ENCODE peak calls at places on chromosomes 6 and 20, in six cellular contexts. L, D, T, B, J and G are unnamed samples.
A peak's percentile ranks its signal among the peaks of the same experiment; 100 is the strongest.

GRCh38 chr6:110625883-110626282 is 149.5 kb upstream of the SLC22A16 start:
- DNase-seq in L (no peak), D (no peak), T (no peak), B (no peak), J (no peak), G (no peak)

GRCh38 chr6:13463941-13464340 is 23.5 kb downstream of the GFOD1 start:
- DNase-seq in L (no peak), D (no peak), T (no peak), B (no peak), J (no peak), G (no peak)

GRCh38 chr6:156102129-156102528 is 646.5 kb upstream of the NOX3 start:
- DNase-seq in L (no peak), D (no peak), T (peak; percentile 30), B (no peak), J (no peak), G (no peak)

GRCh38 chr6:135703621-135704020 is 147.9 kb upstream of the PDE7B start:
- DNase-seq in L (no peak), D (no peak), T (no peak), B (no peak), J (no peak), G (peak; percentile 43)

GRCh38 chr6:166258854-166259276 is 49.3 kb downstream of the PRR18 start:
- DNase-seq in L (peak; percentile 52), D (peak; percentile 60), T (no peak), B (no peak), J (peak; percentile 89), G (no peak)

GRCh38 chr20:2866236-2866635 is 7.0 kb upstream of the PTPRA start:
- DNase-seq in L (no peak), D (no peak), T (no peak), B (no peak), J (no peak), G (no peak)

GRCh38 chr20:50188879-50189680 is 1.6 kb upstream of the CEBPB start:
- DNase-seq in L (peak; percentile 77), D (no peak), T (no peak), B (peak; percentile 55), J (peak; percentile 84), G (no peak)

GRCh38 chr6:126773122-126773805 is 345.2 kb upstream of the RSPO3 start:
- DNase-seq in L (peak; percentile 18), D (no peak), T (no peak), B (no peak), J (no peak), G (peak; percentile 27)

GRCh38 chr20:44771172-44771535 is 25.5 kb downstream of the KCNK15 start:
- DNase-seq in L (no peak), D (no peak), T (no peak), B (no peak), J (peak; percentile 48), G (no peak)

GRCh38 chr20:5910192-5910591 is 40.1 kb downstream of the TRMT6 start:
- DNase-seq in L (no peak), D (no peak), T (no peak), B (no peak), J (no peak), G (no peak)

GRCh38 chr6:117448011-117448410 is 22.3 kb upstream of the ROS1 start:
- DNase-seq in L (no peak), D (no peak), T (no peak), B (no peak), J (no peak), G (no peak)

GRCh38 chr6:35611235-35611634 is 77.5 kb downstream of the FKBP5 start:
- DNase-seq in L (no peak), D (no peak), T (no peak), B (no peak), J (no peak), G (peak; percentile 81)

GRCh38 chr6:56760842-56761241 is 118.2 kb upstream of the DST start:
- DNase-seq in L (no peak), D (no peak), T (no peak), B (no peak), J (no peak), G (no peak)

GRCh38 chr6:33095681-33096080 is 19.9 kb downstream of the HLA-DPB1 start:
- DNase-seq in L (no peak), D (no peak), T (no peak), B (no peak), J (no peak), G (no peak)

GRCh38 chr20:58459058-58459743 is 56.0 kb downstream of the APCDD1L start:
- DNase-seq in L (no peak), D (no peak), T (no peak), B (no peak), J (no peak), G (no peak)

GRCh38 chr6:24910331-24910849 is 25.4 kb downstream of the RIPOR2 start:
- DNase-seq in L (no peak), D (no peak), T (no peak), B (peak; percentile 28), J (peak; percentile 85), G (peak; percentile 33)

GRCh38 chr6:24908555-24908954 is 27.2 kb downstream of the RIPOR2 start:
- DNase-seq in L (no peak), D (no peak), T (no peak), B (no peak), J (no peak), G (no peak)

GRCh38 chr6:24910850-24911712 is 24.7 kb downstream of the RIPOR2 start:
- DNase-seq in L (peak; percentile 30), D (no peak), T (no peak), B (peak; percentile 46), J (peak; percentile 91), G (peak; percentile 85)

GRCh38 chr6:24907959-24908358 is 27.8 kb downstream of the RIPOR2 start:
- DNase-seq in L (no peak), D (no peak), T (no peak), B (no peak), J (no peak), G (no peak)

GRCh38 chr6:24909281-24910216 is 26.2 kb downstream of the RIPOR2 start:
- DNase-seq in L (no peak), D (no peak), T (no peak), B (no peak), J (no peak), G (no peak)
- H3K4me1 ChIP-seq in L (peaks cover 4% of the 10 kb centered on the region), D (peaks cover 10% of the 10 kb centered on the region), T (no peaks in the 10 kb centered on the region), B (no peaks in the 10 kb centered on the region), J (peaks cover 51% of the 10 kb centered on the region), G (no peaks in the 10 kb centered on the region)

GRCh38 chr6:41707565-41708200 is 27.7 kb downstream of the TFEB start:
- DNase-seq in L (peak; percentile 36), D (peak; percentile 82), T (no peak), B (no peak), J (peak; percentile 90), G (no peak)
- H3K4me3 ChIP-seq in L (no peak overlapping the region), D (no peak overlapping the region), T (no peak overlapping the region), B (no peak overlapping the region), J (no peak overlapping the region), G (no peak overlapping the region)

GRCh38 chr6:130190701-130191375 is 31.9 kb downstream of the SAMD3 start:
- DNase-seq in L (no peak), D (no peak), T (no peak), B (no peak), J (no peak), G (no peak)

GRCh38 chr6:130189691-130190459 is 32.9 kb downstream of the SAMD3 start:
- DNase-seq in L (no peak), D (no peak), T (no peak), B (no peak), J (no peak), G (no peak)

GRCh38 chr6:130188207-130188899 is 34.4 kb downstream of the SAMD3 start:
- DNase-seq in L (no peak), D (no peak), T (no peak), B (no peak), J (no peak), G (no peak)

GRCh38 chr6:130185658-130186057 is 37.1 kb downstream of the SAMD3 start:
- DNase-seq in L (no peak), D (no peak), T (no peak), B (no peak), J (no peak), G (no peak)

DNA sequence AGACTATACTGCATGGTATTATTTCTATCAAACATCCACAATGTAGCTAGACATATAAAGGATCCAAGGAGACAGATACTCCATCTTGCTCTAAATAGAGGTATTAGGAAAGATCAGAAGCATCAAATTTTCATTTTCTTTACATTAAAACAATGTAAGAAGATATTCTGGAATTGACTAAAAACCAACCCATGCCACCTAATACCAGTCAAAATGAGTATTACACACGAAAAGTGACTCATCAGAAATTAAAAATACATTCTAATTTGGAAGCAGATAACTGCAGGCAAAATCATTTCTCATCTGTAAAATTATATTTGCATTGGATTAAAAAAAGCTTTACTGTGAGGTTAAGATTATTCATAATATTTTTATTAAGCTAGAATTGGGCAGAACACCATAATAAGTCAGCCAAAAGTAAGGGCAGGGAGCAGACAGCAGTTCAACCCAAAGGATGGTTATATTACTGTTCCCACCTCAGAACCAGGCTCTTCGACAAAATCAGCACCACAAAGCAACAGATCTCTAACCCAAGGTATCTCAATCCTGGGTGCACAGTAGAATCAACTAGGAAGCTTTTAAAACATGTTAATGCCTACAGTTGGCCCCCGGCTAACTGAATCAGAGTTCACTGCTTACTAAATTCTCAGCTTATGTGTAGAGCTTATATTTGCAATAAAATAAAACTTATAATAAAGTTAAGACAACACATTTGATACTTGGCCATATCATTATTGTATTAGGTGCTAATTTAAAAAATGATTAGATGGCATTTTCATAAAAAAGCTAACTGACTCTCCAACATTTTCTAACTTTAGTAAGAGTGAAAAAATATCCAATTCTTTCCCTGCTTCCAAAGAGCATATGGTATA is 35.2 kb downstream of the SAMD3 start:
- DNase-seq in L (no peak), D (no peak), T (no peak), B (no peak), J (no peak), G (no peak)
- H3K4me1 ChIP-seq in L (no peaks in the 10 kb centered on the region), D (no peaks in the 10 kb centered on the region), T (no peaks in the 10 kb centered on the region), B (no peaks in the 10 kb centered on the region), J (peaks cover 4% of the 10 kb centered on the region), G (peaks cover 15% of the 10 kb centered on the region)

GRCh38 chr6:119440953-119441352 is 91.4 kb upstream of the MAN1A1 start:
- DNase-seq in L (no peak), D (no peak), T (no peak), B (no peak), J (no peak), G (no peak)
- H3K4me3 ChIP-seq in L (no peak overlapping the region), D (no peak overlapping the region), T (no peak overlapping the region), B (no peak overlapping the region), J (no peak overlapping the region), G (no peak overlapping the region)

GRCh38 chr20:16265334-16265733 is 307.9 kb downstream of the KIF16B start:
- DNase-seq in L (no peak), D (no peak), T (no peak), B (no peak), J (no peak), G (no peak)

GRCh38 chr20:16263582-16263981 is 309.7 kb downstream of the KIF16B start:
- DNase-seq in L (no peak), D (no peak), T (no peak), B (no peak), J (no peak), G (no peak)

GRCh38 chr20:16271450-16271849 is 301.8 kb downstream of the KIF16B start:
- DNase-seq in L (no peak), D (no peak), T (no peak), B (no peak), J (no peak), G (no peak)

GRCh38 chr20:16262594-16262993 is 310.7 kb downstream of the KIF16B start:
- DNase-seq in L (no peak), D (no peak), T (no peak), B (no peak), J (no peak), G (no peak)

DNA sequence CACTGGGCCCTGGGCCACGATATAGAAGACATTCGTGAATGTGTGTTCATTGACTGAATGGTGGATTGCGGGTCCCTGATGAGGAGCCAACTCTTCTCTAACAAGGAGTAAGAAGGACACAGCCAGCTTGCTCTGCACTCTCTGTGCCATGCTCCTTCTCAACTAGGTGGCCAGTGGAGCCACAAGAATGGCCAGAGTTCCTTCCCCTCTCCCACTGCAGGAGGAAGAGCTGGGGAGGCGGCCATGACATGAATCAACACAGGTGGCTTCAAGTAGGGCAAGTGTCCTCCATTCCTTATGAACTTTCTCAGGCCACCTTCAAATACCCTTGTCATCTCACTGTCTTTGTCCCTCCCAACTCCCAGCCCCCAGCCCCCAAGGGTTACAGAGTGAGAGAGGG is 305.7 kb downstream of the KIF16B start:
- DNase-seq in L (no peak), D (no peak), T (no peak), B (no peak), J (no peak), G (no peak)
- H3K4me1 ChIP-seq in L (no peaks in the 10 kb centered on the region), D (no peaks in the 10 kb centered on the region), T (no peaks in the 10 kb centered on the region), B (peaks cover 1% of the 10 kb centered on the region), J (no peaks in the 10 kb centered on the region), G (no peaks in the 10 kb centered on the region)